ENCODE peak calls at places on chromosome 1, in seven cellular contexts. D is endothelial cell; C is hypothalamus; T is stimulated activated naive B cell treated with anti-CD40 and anti-IgM and Interleukin-4, amounts not matched to agents 10 μg/mL and 1 μg/mL and 100 μg/mL, for 72 hours; A is AG09309; O is dorsolateral prefrontal cortex; K is SW480. X is an unnamed sample.

GRCh38 chr1:8866792-8867415 is 11.6 kb downstream of the ENO1 start:
- DNase-seq in D (no peak), C (no peak), T (no peak), A (no peak), O (no peak), K (no peak), X (no peak)

GRCh38 chr1:39609618-39610331 is 29.7 kb downstream of the HEYL start:
- DNase-seq in D (peak; percentile 82), C (no peak), T (peak; percentile 53), A (no peak), O (no peak), K (peak; percentile 32), X (no peak)

GRCh38 chr1:1437904-1438376 is 2.5 kb downstream of the VWA1 start:
- DNase-seq in D (no peak), C (no peak), T (no peak), A (no peak), O (no peak), K (peak; percentile 70), X (no peak)

GRCh38 chr1:64886877-64887276 is 79.5 kb downstream of the JAK1 start:
- DNase-seq in D (no peak), C (no peak), T (no peak), A (no peak), O (no peak), K (no peak), X (no peak)

GRCh38 chr1:89277725-89278124 is 5.1 kb upstream of the GBP5 start:
- DNase-seq in D (no peak), C (no peak), T (no peak), A (no peak), O (no peak), K (no peak), X (no peak)

GRCh38 chr1:154851392-154852177 is 18.5 kb downstream of the KCNN3 start:
- DNase-seq in D (no peak), C (no peak), T (no peak), A (no peak), O (no peak), K (no peak), X (no peak)

GRCh38 chr1:233144434-233144833 is 151.1 kb downstream of the PCNX2 start:
- DNase-seq in D (no peak), C (no peak), T (no peak), A (no peak), O (no peak), K (no peak), X (no peak)

GRCh38 chr1:214901718-214902117 is 180.8 kb upstream of the KCNK2 start:
- DNase-seq in D (no peak), C (no peak), T (no peak), A (no peak), O (no peak), K (no peak), X (no peak)

GRCh38 chr1:9942399-9942938 is 722 bp downstream of the LZIC start:
- DNase-seq in D (peak; percentile 18), C (no peak), T (peak; percentile 17), A (peak; percentile 21), O (no peak), K (peak; percentile 65), X (no peak)

GRCh38 chr1:9881838-9882249 is 28.2 kb downstream of the CTNNBIP1 start:
- DNase-seq in D (no peak), C (no peak), T (no peak), A (no peak), O (no peak), K (peak; percentile 51), X (no peak)

GRCh38 chr1:172125250-172125649 is 284.0 kb downstream of the DNM3 start:
- DNase-seq in D (no peak), C (no peak), T (no peak), A (no peak), O (no peak), K (no peak), X (no peak)

GRCh38 chr1:42172394-42173133 is 8.0 kb upstream of the GUCA2A start:
- DNase-seq in D (no peak), C (no peak), T (no peak), A (no peak), O (no peak), K (no peak), X (no peak)

GRCh38 chr1:161480381-161481035 is 24.7 kb upstream of the FCGR2A start:
- DNase-seq in D (no peak), C (no peak), T (no peak), A (no peak), O (no peak), K (no peak), X (no peak)

GRCh38 chr1:117180571-117180970 is 30.2 kb downstream of the VTCN1 start:
- DNase-seq in D (no peak), C (no peak), T (no peak), A (no peak), O (no peak), K (no peak), X (no peak)

GRCh38 chr1:246126580-246126979 is 380.5 kb downstream of the SMYD3 start:
- DNase-seq in D (no peak), C (no peak), T (no peak), A (no peak), O (no peak), K (no peak), X (no peak)

GRCh38 chr1:25893072-25893604 is 13.1 kb downstream of the STMN1 start:
- DNase-seq in D (no peak), C (no peak), T (no peak), A (no peak), O (peak; percentile 9), K (no peak), X (no peak)

GRCh38 chr1:28458237-28459228 is 47.3 kb upstream of the RCC1 start:
- DNase-seq in D (no peak), C (no peak), T (no peak), A (no peak), O (no peak), K (no peak), X (no peak)

GRCh38 chr1:216456682-216457081 is 33.4 kb upstream of the USH2A start:
- DNase-seq in D (no peak), C (no peak), T (no peak), A (peak; percentile 8), O (no peak), K (peak; percentile 4), X (no peak)